ENCODE peak calls at places on chromosomes 13 and 19, in ten cellular contexts. O is GM23338, S is stomach, E is spleen, P is breast epithelium, R is upper lobe of left lung, Z is transverse colon, G is HCT116, I is sigmoid colon, B is GM12878. J is an unnamed sample. For H3K36me3 and H3K4me1, the result is how much of the 10 kb centered on the place peaks cover.

GRCh38 chr19:14300281-14300680 is 81.0 kb upstream of the ADGRE5 start:
- DNase-seq in O (peak), S (no peak), E (no peak), P (no peak), R (no peak), Z (peak), G (peak), I (no peak), B (no peak), J (no peak)

GRCh38 chr19:16888629-16889371 is at the start of gene F2RL3:
- DNase-seq in O (peak), S (peak), E (peak), P (peak), R (peak), Z (peak), G (no peak), I (peak), B (no peak), J (no peak)

GRCh38 chr19:29121684-29122083 is 91.3 kb downstream of the UQCRFS1 start:
- DNase-seq in O (peak), S (no peak), E (no peak), P (no peak), R (no peak), Z (no peak), G (no peak), I (no peak), B (no peak), J (peak)

GRCh38 chr19:28466107-28467045 is 746.6 kb downstream of the UQCRFS1 start:
- DNase-seq in O (peak), S (peak), E (peak), P (no peak), R (peak), Z (peak), G (no peak), I (peak), B (no peak), J (no peak)

GRCh38 chr13:30577381-30577780 is 40.3 kb upstream of the USPL1 start:
- DNase-seq in O (no peak), S (no peak), E (no peak), P (no peak), R (peak), Z (peak), G (peak), I (no peak), B (peak), J (no peak)

GRCh38 chr13:75384881-75385707 is 96.9 kb downstream of the TBC1D4 start:
- DNase-seq in O (no peak), S (no peak), E (no peak), P (no peak), R (no peak), Z (no peak), G (no peak), I (no peak), B (no peak), J (no peak)

GRCh38 chr19:33394006-33394722 is 20.7 kb downstream of the CEBPG start:
- DNase-seq in O (no peak), S (no peak), E (peak), P (no peak), R (peak), Z (no peak), G (no peak), I (peak), B (no peak), J (no peak)

GRCh38 chr19:11530432-11530831 is 1.5 kb upstream of the ECSIT start:
- DNase-seq in O (peak), S (peak), E (peak), P (peak), R (peak), Z (peak), G (peak), I (peak), B (no peak), J (peak)

GRCh38 chr19:13868663-13869062 is 8.3 kb upstream of the NANOS3 start:
- DNase-seq in O (no peak), S (no peak), E (no peak), P (no peak), R (no peak), Z (no peak), G (no peak), I (no peak), B (no peak), J (no peak)

GRCh38 chr13:20441879-20442278 is 83.8 kb downstream of the CRYL1 start:
- DNase-seq in O (peak), S (no peak), E (no peak), P (no peak), R (no peak), Z (no peak), G (peak), I (no peak), B (no peak), J (no peak)

GRCh38 chr13:46796515-46797467 is at the start of gene ESD:
- DNase-seq in O (peak), S (peak), E (peak), P (peak), R (peak), Z (peak), G (peak), I (peak), B (peak), J (peak)

GRCh38 chr19:55117063-55117635 is 288 bp downstream of the PPP1R12C start:
- DNase-seq in O (no peak), S (no peak), E (peak), P (peak), R (peak), Z (peak), G (no peak), I (no peak), B (no peak), J (no peak)

GRCh38 chr13:109156181-109156935 is 526.9 kb downstream of the MYO16 start:
- DNase-seq in O (no peak), S (no peak), E (no peak), P (no peak), R (no peak), Z (no peak), G (no peak), I (no peak), B (no peak), J (no peak)

GRCh38 chr19:30739394-30739793 is 367.2 kb downstream of the ZNF536 start:
- DNase-seq in O (no peak), S (no peak), E (no peak), P (no peak), R (no peak), Z (no peak), G (no peak), I (no peak), B (no peak), J (peak)

GRCh38 chr19:57227461-57227860 is 3.4 kb upstream of the AURKC start:
- DNase-seq in O (no peak), S (no peak), E (no peak), P (no peak), R (no peak), Z (no peak), G (no peak), I (no peak), B (no peak), J (no peak)

GRCh38 chr19:8643860-8644653 is 13.6 kb downstream of the NFILZ start:
- DNase-seq in O (no peak), S (no peak), E (no peak), P (no peak), R (no peak), Z (no peak), G (no peak), I (no peak), B (no peak), J (no peak)

GRCh38 chr19:48752511-48753365 is at the start of gene FUT1:
- DNase-seq in O (peak), S (peak), E (peak), P (peak), R (peak), Z (peak), G (peak), I (peak), B (no peak), J (peak)

GRCh38 chr19:40223135-40223822 is 3.2 kb downstream of the CCNP start:
- DNase-seq in O (peak), S (peak), E (no peak), P (no peak), R (no peak), Z (peak), G (no peak), I (no peak), B (no peak), J (no peak)

GRCh38 chr13:112874751-112875300 is 94.2 kb upstream of the MCF2L start:
- DNase-seq in O (no peak), S (no peak), E (peak), P (no peak), R (no peak), Z (no peak), G (no peak), I (peak), B (no peak), J (peak)

GRCh38 chr13:22114630-22115311 is 443.9 kb downstream of the FGF9 start:
- DNase-seq in O (no peak), S (no peak), E (no peak), P (no peak), R (peak), Z (no peak), G (no peak), I (no peak), B (peak), J (no peak)

GRCh38 chr19:3880471-3881271 is at the start of gene ATCAY:
- DNase-seq in O (peak), S (no peak), E (no peak), P (no peak), R (no peak), Z (no peak), G (no peak), I (no peak), B (no peak), J (no peak)

GRCh38 chr13:73138276-73138950 is 79.6 kb downstream of the KLF5 start:
- DNase-seq in O (peak), S (peak), E (no peak), P (no peak), R (peak), Z (no peak), G (no peak), I (no peak), B (no peak), J (no peak)

GRCh38 chr13:41611385-41611784 is 154.0 kb downstream of the RGCC start:
- DNase-seq in O (peak), S (no peak), E (no peak), P (no peak), R (no peak), Z (no peak), G (no peak), I (no peak), B (no peak), J (no peak)

GRCh38 chr13:76609643-76610042 is 276.6 kb downstream of the KCTD12 start:
- DNase-seq in O (no peak), S (no peak), E (no peak), P (no peak), R (no peak), Z (no peak), G (no peak), I (no peak), B (no peak), J (no peak)

GRCh38 chr13:107907065-107907464 is 308.3 kb downstream of the LIG4 start:
- DNase-seq in O (no peak), S (no peak), E (no peak), P (no peak), R (no peak), Z (no peak), G (no peak), I (no peak), B (no peak), J (no peak)

GRCh38 chr19:6887326-6887725 is at the start of gene ADGRE1:
- DNase-seq in O (no peak), S (no peak), E (peak), P (no peak), R (peak), Z (no peak), G (no peak), I (no peak), B (no peak), J (no peak)

GRCh38 chr13:39811051-39811450 is 155.6 kb downstream of the COG6 start:
- DNase-seq in O (no peak), S (no peak), E (peak), P (no peak), R (peak), Z (no peak), G (no peak), I (no peak), B (no peak), J (no peak)

GRCh38 chr13:95784891-95785290 is 108.0 kb downstream of the DNAJC3 start:
- DNase-seq in O (no peak), S (no peak), E (no peak), P (no peak), R (no peak), Z (no peak), G (no peak), I (no peak), B (no peak), J (no peak)

GRCh38 chr13:99847318-99847750 is 124.2 kb downstream of the ZIC5 start:
- DNase-seq in O (no peak), S (no peak), E (no peak), P (no peak), R (no peak), Z (no peak), G (no peak), I (no peak), B (no peak), J (no peak)

GRCh38 chr13:95056266-95056665 is 245.0 kb downstream of the ABCC4 start:
- DNase-seq in O (no peak), S (no peak), E (no peak), P (no peak), R (no peak), Z (no peak), G (no peak), I (no peak), B (no peak), J (no peak)

GRCh38 chr13:31927219-31927653 is 104.3 kb upstream of the FRY start:
- DNase-seq in O (peak), S (peak), E (no peak), P (no peak), R (peak), Z (no peak), G (no peak), I (no peak), B (no peak), J (no peak)

GRCh38 chr13:73849292-73849691 is 284.9 kb downstream of the KLF12 start:
- DNase-seq in O (peak), S (no peak), E (no peak), P (no peak), R (no peak), Z (peak), G (peak), I (no peak), B (no peak), J (no peak)

DNA sequence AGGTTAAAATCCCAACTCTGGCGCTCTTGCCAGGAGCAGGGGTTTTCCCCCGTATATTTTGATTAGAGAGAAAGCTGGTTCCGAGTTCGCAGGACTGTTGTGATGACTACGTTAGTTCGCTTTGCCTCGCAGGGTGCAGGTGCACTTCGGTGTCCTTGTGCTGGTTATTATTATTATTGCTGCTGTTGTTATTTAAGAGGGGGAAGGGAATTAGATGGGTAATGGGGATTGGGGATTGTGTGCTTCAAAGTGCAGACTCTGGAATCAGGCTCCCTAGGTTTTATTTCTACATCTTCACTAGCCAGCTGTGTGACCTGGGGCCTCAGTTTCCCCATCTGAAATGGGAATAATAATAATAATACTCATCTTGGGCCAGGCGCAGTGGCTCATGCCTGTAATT is 15.2 kb downstream of the ACP7 start:
- DNase-seq in O (peak), S (no peak), E (no peak), P (no peak), R (no peak), Z (no peak), G (no peak), I (no peak), B (no peak), J (no peak)
- H3K36me3 ChIP-seq in O (under half), S (under half), E (under half), P (under half), R (under half), Z (under half), G (under half), I (under half), B (under half), J (under half)

GRCh38 chr19:38849746-38850230 is at the start of gene HNRNPL:
- DNase-seq in O (no peak), S (peak), E (peak), P (no peak), R (peak), Z (peak), G (no peak), I (no peak), B (no peak), J (peak)

GRCh38 chr19:38848299-38849146 is 1.3 kb downstream of the HNRNPL start:
- DNase-seq in O (no peak), S (no peak), E (peak), P (no peak), R (no peak), Z (no peak), G (no peak), I (no peak), B (no peak), J (no peak)

GRCh38 chr19:38850976-38851621 is 1.3 kb upstream of the HNRNPL start:
- DNase-seq in O (peak), S (no peak), E (peak), P (no peak), R (no peak), Z (peak), G (no peak), I (peak), B (no peak), J (peak)

GRCh38 chr19:38850231-38850975 is 617 bp upstream of the HNRNPL start:
- DNase-seq in O (peak), S (peak), E (peak), P (peak), R (peak), Z (peak), G (peak), I (peak), B (peak), J (peak)

DNA sequence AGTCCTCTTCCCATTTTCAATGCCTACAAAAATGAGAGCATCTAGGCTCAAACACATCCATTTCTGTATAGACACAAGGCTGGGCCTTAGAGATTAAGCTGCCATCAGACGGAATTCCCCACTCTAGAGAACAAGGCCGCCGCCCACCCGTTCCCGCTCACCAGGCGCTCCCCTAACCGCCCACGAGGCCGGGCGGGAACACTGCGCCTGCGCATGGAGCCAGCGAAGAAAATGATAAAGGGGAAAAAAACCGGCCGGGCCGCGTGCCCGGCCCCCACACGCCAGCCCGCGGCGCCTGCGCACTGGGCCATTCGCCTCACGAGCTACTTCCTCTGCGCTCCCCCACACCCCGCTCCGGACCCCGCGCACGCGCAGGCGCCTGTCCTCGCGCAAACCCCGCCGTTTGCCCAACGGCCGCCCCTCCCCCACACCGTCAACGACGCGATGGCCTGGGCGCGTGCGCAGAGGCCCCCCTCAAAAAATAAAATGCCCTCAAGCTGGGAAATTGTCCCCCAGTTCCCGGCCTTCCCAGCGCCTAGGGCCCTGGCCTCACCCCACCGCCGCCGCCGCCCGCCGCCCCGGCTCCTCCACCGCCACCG is 540 bp downstream of the HNRNPL start:
- DNase-seq in O (peak), S (peak), E (peak), P (peak), R (peak), Z (peak), G (peak), I (peak), B (peak), J (peak)
- TF ChIP-seq POLR2AphosphoS5 in O (no peak), S (peak), E (no peak), P (no peak), R (peak), Z (peak), G (peak), I (peak), B (peak), J (no peak)

GRCh38 chr19:10222201-10222890 is 8.8 kb downstream of the S1PR2 start:
- DNase-seq in O (no peak), S (no peak), E (no peak), P (no peak), R (no peak), Z (no peak), G (no peak), I (no peak), B (no peak), J (no peak)

GRCh38 chr19:10226021-10226375 is 5.1 kb downstream of the S1PR2 start:
- DNase-seq in O (no peak), S (no peak), E (no peak), P (no peak), R (no peak), Z (no peak), G (no peak), I (no peak), B (no peak), J (no peak)

GRCh38 chr19:10223488-10224213 is 7.5 kb downstream of the S1PR2 start:
- DNase-seq in O (no peak), S (no peak), E (no peak), P (no peak), R (no peak), Z (no peak), G (no peak), I (no peak), B (no peak), J (no peak)

GRCh38 chr19:10226376-10227214 is 4.5 kb downstream of the S1PR2 start:
- DNase-seq in O (no peak), S (peak), E (no peak), P (peak), R (peak), Z (peak), G (no peak), I (peak), B (no peak), J (peak)

GRCh38 chr19:10224337-10224736 is 6.8 kb downstream of the S1PR2 start:
- DNase-seq in O (no peak), S (no peak), E (no peak), P (no peak), R (no peak), Z (no peak), G (no peak), I (no peak), B (no peak), J (no peak)
- H3K4me1 ChIP-seq in O (under half), S (under half), E (under half), P (under half), R (under half), Z (under half), G (under half), I (under half), B (under half), J (under half)

DNA sequence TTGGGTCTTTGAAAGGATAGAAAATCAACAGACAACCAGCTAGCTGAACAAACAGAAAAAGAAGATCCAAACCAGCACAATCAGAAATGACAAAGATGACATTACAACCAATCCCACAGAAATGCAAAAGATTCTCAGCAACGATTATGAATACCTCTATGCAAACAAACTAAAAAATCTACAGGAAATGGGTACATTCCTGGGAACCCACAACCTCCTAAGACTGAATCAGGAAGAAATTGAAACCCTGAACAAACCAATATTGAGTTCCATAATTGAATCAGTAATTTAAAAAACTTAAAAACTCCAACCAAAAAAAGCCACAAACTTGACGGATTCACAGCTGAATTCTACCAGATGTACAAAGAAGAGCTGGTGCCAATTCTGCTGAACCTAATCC is 20.9 kb upstream of the C1QTNF9B start:
- DNase-seq in O (no peak), S (no peak), E (no peak), P (no peak), R (no peak), Z (no peak), G (no peak), I (no peak), B (no peak), J (no peak)
- H3K36me3 ChIP-seq in O (under half), S (under half), E (under half), P (under half), R (under half), Z (under half), G (under half), I (under half), B (under half), J (under half)

DNA sequence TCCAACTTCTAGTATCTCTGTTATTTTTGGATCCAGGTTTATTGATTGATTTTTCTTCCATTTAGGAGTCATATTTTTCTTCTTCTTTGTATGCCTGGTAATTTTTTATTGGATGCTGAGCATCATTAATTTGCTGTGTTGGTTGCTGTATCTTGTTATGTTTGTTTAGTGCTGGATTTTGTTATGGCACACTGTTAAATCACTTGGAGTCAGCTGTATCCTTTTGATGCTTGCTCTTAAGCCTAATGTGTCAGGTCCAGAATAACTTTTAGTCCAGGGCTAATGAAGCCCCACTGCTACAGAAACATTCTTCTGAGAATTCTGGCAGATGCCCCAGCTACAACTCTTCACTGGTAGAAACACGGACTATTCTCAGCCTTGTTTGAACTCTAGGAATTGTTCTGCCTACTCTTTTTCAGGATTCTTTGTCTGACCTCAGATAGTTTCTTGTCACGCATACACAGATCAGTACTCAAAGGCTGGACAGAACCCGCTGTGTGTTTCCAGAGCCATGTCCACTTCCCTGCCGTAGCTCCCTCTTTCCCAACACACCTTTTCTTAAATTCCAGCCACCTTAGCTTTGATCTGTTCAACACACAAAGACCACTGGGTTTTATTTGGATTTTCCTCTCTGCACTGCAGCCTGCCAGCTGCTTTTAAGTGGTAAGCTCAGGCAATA is 137.1 kb upstream of the WASF3 start:
- DNase-seq in O (no peak), S (no peak), E (no peak), P (no peak), R (no peak), Z (no peak), G (no peak), I (no peak), B (no peak), J (no peak)
- TF ChIP-seq POLR2AphosphoS5 in O (no peak), S (no peak), E (no peak), P (no peak), R (no peak), Z (no peak), G (no peak), I (peak), B (no peak), J (no peak)